ENCODE peak calls at places on chromosome 12, in seven cellular contexts. One of them, this sample, is unnamed. For H3K36me3 and H3K27me3, the result is how much of the 10 kb centered on the place peaks cover.

GRCh38 chr12:124040286-124040685 is 67.3 kb downstream of the ZNF664 start:
- DNase-seq in IMR-90: no peak
- DNase-seq in heart right ventricle: no peak
- DNase-seq in transverse colon: no peak
- DNase-seq in upper lobe of right lung: no peak
- DNase-seq in neuronal stem cell: no peak
- DNase-seq in body of pancreas: no peak
- DNase-seq in this sample: no peak

GRCh38 chr12:107344035-107344808 is 250.9 kb upstream of the CRY1 start:
- DNase-seq in heart right ventricle: no peak
- DNase-seq in IMR-90: peak
- DNase-seq in transverse colon: no peak
- DNase-seq in neuronal stem cell: no peak
- DNase-seq in body of pancreas: no peak
- DNase-seq in upper lobe of right lung: no peak
- DNase-seq in this sample: no peak

GRCh38 chr12:117097159-117097558 is 2.1 kb downstream of the TESC start:
- DNase-seq in transverse colon: no peak
- DNase-seq in heart right ventricle: no peak
- DNase-seq in IMR-90: no peak
- DNase-seq in upper lobe of right lung: peak
- DNase-seq in body of pancreas: no peak
- DNase-seq in neuronal stem cell: no peak
- DNase-seq in this sample: peak

GRCh38 chr12:69844836-69845235 is 19.8 kb downstream of the MYRFL start:
- DNase-seq in IMR-90: no peak
- DNase-seq in upper lobe of right lung: no peak
- DNase-seq in neuronal stem cell: no peak
- DNase-seq in transverse colon: no peak
- DNase-seq in heart right ventricle: no peak
- DNase-seq in body of pancreas: no peak
- DNase-seq in this sample: peak

GRCh38 chr12:127728285-127728684 is 538.7 kb upstream of the TMEM132C start:
- DNase-seq in neuronal stem cell: no peak
- DNase-seq in IMR-90: no peak
- DNase-seq in heart right ventricle: no peak
- DNase-seq in upper lobe of right lung: no peak
- DNase-seq in body of pancreas: no peak
- DNase-seq in transverse colon: no peak
- DNase-seq in this sample: no peak

GRCh38 chr12:19965196-19966038 is 402.9 kb upstream of the PDE3A start:
- DNase-seq in IMR-90: no peak
- DNase-seq in transverse colon: no peak
- DNase-seq in body of pancreas: no peak
- DNase-seq in neuronal stem cell: no peak
- DNase-seq in upper lobe of right lung: no peak
- DNase-seq in heart right ventricle: no peak
- DNase-seq in this sample: no peak

GRCh38 chr12:127149226-127149964 is 1117.6 kb upstream of the TMEM132C start:
- DNase-seq in neuronal stem cell: no peak
- DNase-seq in upper lobe of right lung: no peak
- DNase-seq in body of pancreas: no peak
- DNase-seq in IMR-90: peak
- DNase-seq in heart right ventricle: no peak
- DNase-seq in transverse colon: no peak
- DNase-seq in this sample: no peak

GRCh38 chr12:42990387-42990786 is 400.8 kb upstream of the PRICKLE1 start:
- DNase-seq in heart right ventricle: no peak
- DNase-seq in body of pancreas: no peak
- DNase-seq in transverse colon: no peak
- DNase-seq in neuronal stem cell: no peak
- DNase-seq in upper lobe of right lung: no peak
- DNase-seq in IMR-90: no peak
- DNase-seq in this sample: no peak

GRCh38 chr12:43113153-43113552 is 438.9 kb downstream of the ADAMTS20 start:
- DNase-seq in body of pancreas: no peak
- DNase-seq in neuronal stem cell: no peak
- DNase-seq in heart right ventricle: no peak
- DNase-seq in transverse colon: no peak
- DNase-seq in IMR-90: no peak
- DNase-seq in upper lobe of right lung: no peak
- DNase-seq in this sample: no peak

GRCh38 chr12:13318231-13319015 is 121.9 kb downstream of the EMP1 start:
- DNase-seq in transverse colon: no peak
- DNase-seq in body of pancreas: no peak
- DNase-seq in heart right ventricle: no peak
- DNase-seq in upper lobe of right lung: no peak
- DNase-seq in neuronal stem cell: no peak
- DNase-seq in IMR-90: no peak
- DNase-seq in this sample: no peak

GRCh38 chr12:3353621-3354020 is 137.4 kb upstream of the PRMT8 start:
- DNase-seq in body of pancreas: no peak
- DNase-seq in neuronal stem cell: no peak
- DNase-seq in upper lobe of right lung: no peak
- DNase-seq in heart right ventricle: no peak
- DNase-seq in IMR-90: no peak
- DNase-seq in transverse colon: no peak
- DNase-seq in this sample: no peak

GRCh38 chr12:6638305-6638704 is 2.5 kb upstream of the LPAR5 start:
- DNase-seq in neuronal stem cell: no peak
- DNase-seq in transverse colon: no peak
- DNase-seq in upper lobe of right lung: no peak
- DNase-seq in body of pancreas: no peak
- DNase-seq in IMR-90: no peak
- DNase-seq in heart right ventricle: no peak
- DNase-seq in this sample: peak

GRCh38 chr12:25937096-25937495 is 21.4 kb upstream of the RASSF8 start:
- DNase-seq in heart right ventricle: no peak
- DNase-seq in body of pancreas: no peak
- DNase-seq in upper lobe of right lung: no peak
- DNase-seq in neuronal stem cell: no peak
- DNase-seq in IMR-90: no peak
- DNase-seq in transverse colon: no peak
- DNase-seq in this sample: no peak

GRCh38 chr12:48183876-48184548 is 568 bp downstream of the CCDC184 start:
- DNase-seq in body of pancreas: no peak
- DNase-seq in heart right ventricle: no peak
- DNase-seq in transverse colon: no peak
- DNase-seq in upper lobe of right lung: no peak
- DNase-seq in IMR-90: no peak
- DNase-seq in neuronal stem cell: no peak
- DNase-seq in this sample: peak

GRCh38 chr12:53006810-53007742 is 820 bp downstream of the EIF4B start:
- DNase-seq in transverse colon: peak
- DNase-seq in IMR-90: peak
- DNase-seq in upper lobe of right lung: peak
- DNase-seq in body of pancreas: peak
- DNase-seq in neuronal stem cell: peak
- DNase-seq in heart right ventricle: peak
- DNase-seq in this sample: peak

GRCh38 chr12:76311796-76312195 is 36.4 kb downstream of the BBS10 start:
- DNase-seq in transverse colon: no peak
- DNase-seq in IMR-90: peak
- DNase-seq in neuronal stem cell: no peak
- DNase-seq in heart right ventricle: no peak
- DNase-seq in upper lobe of right lung: no peak
- DNase-seq in body of pancreas: no peak
- DNase-seq in this sample: no peak

GRCh38 chr12:1918081-1918874 is at the start of gene CACNA2D4:
- DNase-seq in transverse colon: no peak
- DNase-seq in IMR-90: no peak
- DNase-seq in upper lobe of right lung: no peak
- DNase-seq in heart right ventricle: no peak
- DNase-seq in neuronal stem cell: peak
- DNase-seq in body of pancreas: no peak
- DNase-seq in this sample: peak

GRCh38 chr12:114238808-114239207 is 167.1 kb downstream of the TBX5 start:
- DNase-seq in transverse colon: no peak
- DNase-seq in heart right ventricle: peak
- DNase-seq in neuronal stem cell: no peak
- DNase-seq in upper lobe of right lung: no peak
- DNase-seq in body of pancreas: no peak
- DNase-seq in IMR-90: no peak
- DNase-seq in this sample: no peak
- H3K4me3 ChIP-seq in transverse colon: no peak
- H3K4me3 ChIP-seq in heart right ventricle: no peak
- H3K4me3 ChIP-seq in neuronal stem cell: no peak
- H3K4me3 ChIP-seq in upper lobe of right lung: no peak
- H3K4me3 ChIP-seq in body of pancreas: no peak
- H3K4me3 ChIP-seq in IMR-90: no peak
- H3K4me3 ChIP-seq in this sample: no peak

DNA sequence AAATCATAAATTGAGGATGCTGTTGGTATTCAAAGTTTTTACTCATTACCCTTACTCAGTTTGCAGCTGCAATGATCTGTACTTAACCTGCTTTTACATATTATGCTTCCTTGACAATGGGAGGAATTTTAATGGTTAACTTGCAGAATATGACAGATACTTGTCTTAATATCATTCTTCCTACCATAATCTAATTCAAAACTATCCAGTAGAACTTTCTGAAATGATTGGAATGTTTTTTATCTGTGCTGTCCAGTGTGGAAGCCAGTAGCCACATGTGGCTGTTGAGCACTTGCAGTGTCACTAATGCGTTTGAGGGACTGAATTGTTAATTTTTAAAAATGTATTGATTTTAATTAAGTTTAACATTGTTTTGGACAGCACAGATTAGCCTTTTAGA is 23.5 kb downstream of the FGFR1OP2 start:
- DNase-seq in IMR-90: no peak
- DNase-seq in neuronal stem cell: no peak
- DNase-seq in body of pancreas: no peak
- DNase-seq in heart right ventricle: no peak
- DNase-seq in upper lobe of right lung: no peak
- DNase-seq in transverse colon: no peak
- DNase-seq in this sample: no peak
- H3K36me3 ChIP-seq in IMR-90: under half
- H3K36me3 ChIP-seq in neuronal stem cell: under half
- H3K36me3 ChIP-seq in body of pancreas: under half
- H3K36me3 ChIP-seq in heart right ventricle: under half
- H3K36me3 ChIP-seq in upper lobe of right lung: half or more
- H3K36me3 ChIP-seq in transverse colon: under half
- H3K36me3 ChIP-seq in this sample: under half

GRCh38 chr12:57739387-57739786 is 845 bp upstream of the AGAP2 start:
- DNase-seq in body of pancreas: no peak
- DNase-seq in transverse colon: no peak
- DNase-seq in IMR-90: no peak
- DNase-seq in heart right ventricle: no peak
- DNase-seq in upper lobe of right lung: no peak
- DNase-seq in neuronal stem cell: no peak
- DNase-seq in this sample: no peak
- H3K27me3 ChIP-seq in body of pancreas: under half
- H3K27me3 ChIP-seq in transverse colon: half or more
- H3K27me3 ChIP-seq in IMR-90: half or more
- H3K27me3 ChIP-seq in heart right ventricle: half or more
- H3K27me3 ChIP-seq in upper lobe of right lung: half or more
- H3K27me3 ChIP-seq in neuronal stem cell: under half
- H3K27me3 ChIP-seq in this sample: half or more

DNA sequence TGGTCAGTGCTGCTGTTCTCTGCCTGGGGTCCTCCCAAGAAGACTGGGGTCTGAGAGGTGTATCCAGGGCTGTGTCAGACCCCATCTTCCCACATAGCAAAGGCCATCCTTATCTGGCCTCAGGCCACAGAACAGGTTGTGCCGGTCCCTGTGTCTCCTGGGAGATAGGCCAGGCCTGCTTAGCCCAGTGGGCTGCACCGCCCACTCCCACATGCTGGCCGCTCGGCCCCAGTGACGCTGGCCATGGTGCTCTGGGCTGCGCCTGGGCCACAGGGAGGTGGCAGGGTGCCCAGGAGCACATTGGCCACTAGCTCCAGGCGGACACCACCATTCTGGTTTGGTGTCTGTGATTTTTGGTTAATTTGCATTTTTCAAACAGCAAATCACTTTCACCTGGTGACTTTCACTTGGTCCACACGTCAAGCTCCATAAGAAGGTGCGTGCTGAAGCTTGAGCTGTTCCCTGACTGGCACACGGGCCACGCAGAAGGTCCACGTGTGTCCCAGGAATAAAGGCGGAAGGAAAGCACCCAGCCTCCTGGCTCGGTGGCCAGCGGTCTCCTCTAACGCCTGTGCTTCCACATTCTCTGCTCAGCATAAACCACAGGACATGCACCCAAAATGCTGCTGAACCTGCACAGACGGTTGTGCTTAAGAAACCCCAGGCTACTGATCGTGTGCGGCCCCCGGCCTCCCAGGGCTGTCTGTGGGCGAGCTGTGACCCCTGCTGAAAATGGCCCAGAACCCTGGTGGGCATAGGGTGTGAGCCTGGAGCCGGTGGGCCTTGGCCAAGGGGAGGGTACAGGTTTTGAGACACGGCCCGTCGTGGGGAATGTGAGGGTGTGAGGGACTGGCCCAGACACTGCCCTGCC is 4.6 kb downstream of the FBRSL1 start:
- DNase-seq in upper lobe of right lung: no peak
- DNase-seq in body of pancreas: peak
- DNase-seq in transverse colon: no peak
- DNase-seq in IMR-90: no peak
- DNase-seq in neuronal stem cell: no peak
- DNase-seq in heart right ventricle: no peak
- DNase-seq in this sample: no peak
- H3K4me3 ChIP-seq in upper lobe of right lung: no peak
- H3K4me3 ChIP-seq in body of pancreas: no peak
- H3K4me3 ChIP-seq in transverse colon: no peak
- H3K4me3 ChIP-seq in IMR-90: no peak
- H3K4me3 ChIP-seq in neuronal stem cell: no peak
- H3K4me3 ChIP-seq in heart right ventricle: no peak
- H3K4me3 ChIP-seq in this sample: no peak

DNA sequence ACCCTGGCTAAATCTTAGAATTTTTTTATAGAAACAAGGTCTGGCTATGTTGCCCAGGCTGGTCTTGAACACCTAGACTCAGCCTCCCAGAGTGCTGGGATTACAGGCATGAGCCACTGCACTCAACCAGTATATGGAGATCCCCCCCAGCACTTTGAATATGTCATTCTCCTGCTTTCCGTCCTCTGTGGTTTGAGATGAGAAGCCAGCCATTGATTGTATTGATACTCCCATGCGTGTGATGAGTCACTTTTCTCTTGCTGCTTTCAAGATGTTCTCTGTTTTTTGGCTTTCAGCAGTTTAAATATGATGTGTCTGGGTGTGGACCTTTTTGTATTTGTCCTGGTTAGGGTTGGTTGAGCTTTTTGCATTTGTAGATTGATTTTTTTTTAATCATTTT is 75.2 kb upstream of the DNM1L start:
- DNase-seq in IMR-90: peak
- DNase-seq in neuronal stem cell: no peak
- DNase-seq in body of pancreas: no peak
- DNase-seq in transverse colon: no peak
- DNase-seq in upper lobe of right lung: no peak
- DNase-seq in heart right ventricle: no peak
- DNase-seq in this sample: no peak
- H3K36me3 ChIP-seq in IMR-90: under half
- H3K36me3 ChIP-seq in neuronal stem cell: under half
- H3K36me3 ChIP-seq in body of pancreas: under half
- H3K36me3 ChIP-seq in transverse colon: under half
- H3K36me3 ChIP-seq in upper lobe of right lung: half or more
- H3K36me3 ChIP-seq in heart right ventricle: under half
- H3K36me3 ChIP-seq in this sample: under half

DNA sequence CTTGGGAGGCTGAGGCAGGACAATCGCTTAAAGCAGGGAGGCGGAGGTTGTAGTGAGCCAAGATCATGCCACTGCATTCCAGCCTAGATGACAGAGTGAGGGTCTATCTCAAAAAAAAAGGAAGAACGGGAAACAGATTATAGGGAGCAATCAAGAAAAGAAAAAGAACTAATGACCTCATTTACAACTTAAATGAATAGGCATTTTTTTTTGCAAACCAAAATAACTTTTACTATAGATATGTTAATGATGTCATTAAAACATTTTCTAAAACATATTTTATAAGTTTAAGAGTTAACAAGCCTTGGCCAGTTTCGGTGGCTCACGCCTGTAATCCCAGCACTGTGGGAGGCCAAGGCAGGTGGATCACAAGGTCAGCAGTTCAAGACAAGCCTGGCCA is 6.8 kb upstream of the RESF1 start:
- DNase-seq in heart right ventricle: no peak
- DNase-seq in upper lobe of right lung: no peak
- DNase-seq in body of pancreas: no peak
- DNase-seq in IMR-90: no peak
- DNase-seq in transverse colon: no peak
- DNase-seq in neuronal stem cell: no peak
- DNase-seq in this sample: no peak
- H3K27me3 ChIP-seq in heart right ventricle: under half
- H3K27me3 ChIP-seq in upper lobe of right lung: under half
- H3K27me3 ChIP-seq in body of pancreas: under half
- H3K27me3 ChIP-seq in IMR-90: under half
- H3K27me3 ChIP-seq in transverse colon: under half
- H3K27me3 ChIP-seq in neuronal stem cell: under half
- H3K27me3 ChIP-seq in this sample: under half

This sample was measured in H7.